ENCODE peak calls at places on chromosomes 4 and X, in eight cellular contexts. Y is H1; T is CD8-positive, alpha-beta memory T cell; F is pancreas; G is OCI-LY7; U is naive thymus-derived CD4-positive, alpha-beta T cell; B is heart right ventricle; Q is mucosa of descending colon. K is an unnamed sample.
A peak's percentile ranks its signal among the peaks of the same experiment; 100 is the strongest.

GRCh38 chr4:44760142-44760898 is 34.0 kb upstream of the GNPDA2 start:
- DNase-seq in T (peak; percentile 4), B (no peak), U (no peak), F (no peak), G (peak; percentile 56), Y (no peak), Q (peak; percentile 19), K (no peak)

GRCh38 chrX:155313766-155314165 is 20.6 kb downstream of the CLIC2 start:
- DNase-seq in G (no peak), U (no peak), F (no peak), Y (no peak), B (no peak), T (no peak), Q (no peak), K (no peak)

GRCh38 chr4:147683172-147683571 is 791 bp downstream of the PRMT9 start:
- DNase-seq in Y (no peak), T (peak; percentile 13), B (no peak), U (no peak), G (peak; percentile 30), F (peak; percentile 22), Q (peak; percentile 43), K (no peak)

GRCh38 chr4:138186264-138186663 is 55.9 kb downstream of the SLC7A11 start:
- DNase-seq in G (no peak), B (no peak), Y (no peak), Q (no peak), T (no peak), F (no peak), U (no peak), K (no peak)

GRCh38 chr4:6128221-6128871 is 72.0 kb downstream of the JAKMIP1 start:
- DNase-seq in Y (no peak), G (no peak), T (no peak), B (no peak), Q (no peak), U (no peak), F (no peak), K (no peak)

GRCh38 chr4:83906561-83906960 is 370.7 kb downstream of the GPAT3 start:
- DNase-seq in F (no peak), Y (no peak), G (no peak), Q (no peak), U (no peak), T (no peak), B (no peak), K (no peak)

GRCh38 chrX:117768861-117769604 is 347.6 kb downstream of the KLHL13 start:
- DNase-seq in F (no peak), T (no peak), G (no peak), B (no peak), U (no peak), Y (no peak), Q (no peak), K (no peak)

GRCh38 chrX:72243472-72243871 is 4.6 kb upstream of the ERCC6L start:
- DNase-seq in U (no peak), G (no peak), B (no peak), Q (no peak), Y (no peak), F (no peak), T (no peak), K (no peak)

GRCh38 chrX:153551135-153551534 is 33.7 kb downstream of the ATP2B3 start:
- DNase-seq in U (no peak), Y (no peak), G (no peak), Q (no peak), F (no peak), T (no peak), B (no peak), K (no peak)

GRCh38 chr4:19005211-19005610 is 983.7 kb upstream of the LCORL start:
- DNase-seq in F (no peak), B (no peak), U (no peak), Q (no peak), T (no peak), G (no peak), Y (peak; percentile 9), K (no peak)

GRCh38 chrX:23732704-23733103 is 10.4 kb downstream of the ACOT9 start:
- DNase-seq in U (no peak), F (no peak), B (no peak), Y (no peak), T (no peak), Q (no peak), G (peak; percentile 2), K (no peak)

GRCh38 chr4:71550220-71551190 is 211.7 kb downstream of the SLC4A4 start:
- DNase-seq in Q (peak; percentile 23), F (no peak), U (no peak), T (no peak), B (no peak), G (no peak), Y (no peak), K (no peak)

GRCh38 chr4:14920759-14921313 is 81.4 kb upstream of the CPEB2 start:
- DNase-seq in Q (no peak), G (no peak), Y (no peak), B (no peak), U (peak; percentile 12), F (no peak), T (peak; percentile 13), K (no peak)

GRCh38 chrX:72306851-72307645 is 1.3 kb upstream of the CITED1 start:
- DNase-seq in T (peak; percentile 21), G (no peak), F (peak; percentile 54), Y (no peak), U (no peak), B (peak; percentile 43), Q (peak; percentile 59), K (peak; percentile 4)

GRCh38 chrX:107716816-107717700 is 58.5 kb downstream of the TSC22D3 start:
- DNase-seq in G (peak; percentile 87), T (peak; percentile 94), Y (no peak), F (peak; percentile 80), B (peak; percentile 81), Q (peak; percentile 86), U (peak; percentile 92), K (peak; percentile 60)

GRCh38 chr4:178105223-178105622 is 663.0 kb upstream of the AGA start:
- DNase-seq in T (no peak), B (no peak), U (no peak), Q (no peak), G (no peak), Y (no peak), F (no peak), K (no peak)

GRCh38 chr4:89708903-89709361 is 128.0 kb downstream of the SNCA start:
- DNase-seq in Q (no peak), T (no peak), G (no peak), U (no peak), B (no peak), Y (no peak), F (no peak), K (no peak)

GRCh38 chr4:136934601-136935000 is 597.7 kb downstream of the PCDH18 start:
- DNase-seq in Q (no peak), B (no peak), T (no peak), U (no peak), F (no peak), Y (no peak), G (no peak), K (no peak)

GRCh38 chr4:174316954-174317353 is 33.2 kb downstream of the CEP44 start:
- DNase-seq in Y (no peak), B (no peak), G (no peak), U (no peak), T (no peak), Q (no peak), F (no peak), K (no peak)

GRCh38 chr4:94152466-94152865 is 55.2 kb upstream of the SMARCAD1 start:
- DNase-seq in G (no peak), T (no peak), U (no peak), F (no peak), Q (no peak), B (no peak), Y (no peak), K (no peak)

GRCh38 chr4:101944649-101945048 is 154.1 kb downstream of the BANK1 start:
- DNase-seq in T (no peak), F (no peak), G (no peak), Q (no peak), B (no peak), U (no peak), Y (no peak), K (no peak)

GRCh38 chrX:46967547-46967946 is 55.3 kb downstream of the JADE3 start:
- DNase-seq in Y (no peak), B (no peak), G (peak; percentile 33), F (no peak), T (no peak), Q (no peak), U (no peak), K (no peak)

GRCh38 chr4:147994076-147994475 is 262.2 kb downstream of the ARHGAP10 start:
- DNase-seq in U (no peak), B (no peak), Y (no peak), F (no peak), G (no peak), Q (no peak), T (no peak), K (no peak)

GRCh38 chrX:147899715-147900114 is 12.0 kb upstream of the FMR1 start:
- DNase-seq in F (no peak), B (no peak), Y (no peak), Q (no peak), T (no peak), U (no peak), G (peak; percentile 8), K (no peak)
- H3K4me1 ChIP-seq in F (no peaks in the 10 kb centered on the region), B (no peaks in the 10 kb centered on the region), Y (no peaks in the 10 kb centered on the region), Q (no peaks in the 10 kb centered on the region), T (no peaks in the 10 kb centered on the region), U (peaks cover 8% of the 10 kb centered on the region), G (no peaks in the 10 kb centered on the region), K (no peaks in the 10 kb centered on the region)

GRCh38 chr4:3224971-3225850 is 23.7 kb upstream of the MSANTD1 start:
- DNase-seq in B (no peak), Y (no peak), Q (no peak), F (no peak), U (no peak), T (no peak), G (no peak), K (no peak)
- H3K36me3 ChIP-seq in B (peaks cover 93% of the 10 kb centered on the region), Y (peaks cover 66% of the 10 kb centered on the region), Q (peaks cover 12% of the 10 kb centered on the region), F (peaks cover 33% of the 10 kb centered on the region), U (peaks cover 93% of the 10 kb centered on the region), T (peaks cover 56% of the 10 kb centered on the region), G (peaks cover 85% of the 10 kb centered on the region), K (peaks cover 41% of the 10 kb centered on the region)

GRCh38 chr4:1172971-1173757 is 781 bp upstream of the SPON2 start:
- DNase-seq in U (no peak), F (peak; percentile 13), Y (no peak), Q (no peak), G (no peak), T (no peak), B (no peak), K (no peak)
- H3K4me1 ChIP-seq in U (no peaks in the 10 kb centered on the region), F (peaks cover 13% of the 10 kb centered on the region), Y (peaks cover 10% of the 10 kb centered on the region), Q (peaks cover 30% of the 10 kb centered on the region), G (peaks cover 6% of the 10 kb centered on the region), T (peaks cover 25% of the 10 kb centered on the region), B (peaks cover 10% of the 10 kb centered on the region), K (peaks cover 14% of the 10 kb centered on the region)

GRCh38 chr4:1721666-1722550 is 587 bp downstream of the TACC3 start:
- DNase-seq in T (no peak), U (no peak), Q (peak; percentile 30), Y (no peak), G (peak; percentile 66), F (peak; percentile 51), B (peak; percentile 40), K (no peak)

GRCh38 chr4:1723131-1723801 is 1.9 kb downstream of the TACC3 start:
- DNase-seq in Q (no peak), T (peak; percentile 77), F (no peak), G (peak; percentile 94), U (peak; percentile 69), Y (no peak), B (no peak), K (no peak)

GRCh38 chr4:1721003-1721665 is at the start of the genes TACC3 and TMEM129:
- DNase-seq in U (peak; percentile 96), G (peak; percentile 98), F (peak; percentile 99), T (peak; percentile 95), Q (peak; percentile 96), Y (peak; percentile 93), B (peak; percentile 90), K (peak; percentile 75)

GRCh38 chr4:1720163-1720983 is 750 bp downstream of the TMEM129 start:
- DNase-seq in U (peak; percentile 18), Y (no peak), B (peak; percentile 63), F (peak; percentile 68), T (peak; percentile 51), G (peak; percentile 71), Q (peak; percentile 60), K (no peak)

GRCh38 chr4:1722551-1723071 is 1.3 kb downstream of the TACC3 start:
- DNase-seq in Y (no peak), Q (no peak), F (no peak), T (no peak), U (no peak), G (no peak), B (no peak), K (no peak)
- H3K36me3 ChIP-seq in Y (peaks cover 29% of the 10 kb centered on the region), Q (no peaks in the 10 kb centered on the region), F (no peaks in the 10 kb centered on the region), T (peaks cover 14% of the 10 kb centered on the region), U (peaks cover 28% of the 10 kb centered on the region), G (peaks cover 70% of the 10 kb centered on the region), B (peaks cover 25% of the 10 kb centered on the region), K (peaks cover 7% of the 10 kb centered on the region)